ENCODE peak calls at places on chromosomes 16 and 17, in six cellular contexts. G is K562, T is A549, U is HepG2, Q is NB4, E is GM12878. A is an unnamed sample.

GRCh38 chr17:40348562-40349476 is 15.7 kb downstream of the GJD3 start:
- DNase-seq in G (no peak), T (no peak), U (no peak), Q (no peak), E (no peak), A (no peak)

GRCh38 chr17:10171581-10171981 is 26.8 kb downstream of the GAS7 start:
- DNase-seq in G (no peak), T (no peak), U (no peak), Q (peak; percentile 78), E (no peak), A (no peak)

GRCh38 chr17:16552637-16553045 is 16.4 kb downstream of the ZNF287 start:
- DNase-seq in G (no peak), T (no peak), U (no peak), Q (no peak), E (no peak), A (no peak)

GRCh38 chr16:49936791-49937190 is 80.9 kb upstream of the ZNF423 start:
- DNase-seq in G (no peak), T (no peak), U (no peak), Q (no peak), E (no peak), A (no peak)

GRCh38 chr16:29738514-29738913 is 7.3 kb downstream of the C16orf54 start:
- DNase-seq in G (no peak), T (no peak), U (no peak), Q (peak; percentile 63), E (peak; percentile 76), A (no peak)

GRCh38 chr17:17366941-17367885 is 64.0 kb downstream of the NT5M start:
- DNase-seq in G (peak; percentile 39), T (no peak), U (no peak), Q (peak; percentile 93), E (no peak), A (no peak)

GRCh38 chr17:49414271-49414621 is 436 bp downstream of the PHB1 start:
- DNase-seq in G (peak; percentile 32), T (peak; percentile 46), U (no peak), Q (no peak), E (no peak), A (no peak)

GRCh38 chr16:3183445-3184139 is 4.4 kb upstream of the OR1F1 start:
- DNase-seq in G (no peak), T (no peak), U (no peak), Q (no peak), E (no peak), A (no peak)

GRCh38 chr16:1107731-1108130 is 11.7 kb upstream of the C1QTNF8 start:
- DNase-seq in G (no peak), T (no peak), U (no peak), Q (no peak), E (no peak), A (no peak)

GRCh38 chr16:29824589-29825144 is 4.4 kb downstream of the MVP start:
- DNase-seq in G (no peak), T (peak; percentile 68), U (no peak), Q (no peak), E (no peak), A (peak; percentile 85)

GRCh38 chr17:12983986-12984932 is 33.6 kb downstream of the ELAC2 start:
- DNase-seq in G (no peak), T (no peak), U (no peak), Q (no peak), E (no peak), A (no peak)

GRCh38 chr16:27462200-27462845 is 60.3 kb downstream of the IL21R start:
- DNase-seq in G (no peak), T (no peak), U (no peak), Q (no peak), E (no peak), A (no peak)

GRCh38 chr17:57730026-57730701 is 14.9 kb downstream of the CCDC182 start:
- DNase-seq in G (no peak), T (no peak), U (no peak), Q (no peak), E (no peak), A (no peak)

GRCh38 chr16:56032072-56032471 is 156.9 kb upstream of the CES5A start:
- DNase-seq in G (no peak), T (no peak), U (no peak), Q (no peak), E (no peak), A (no peak)

GRCh38 chr16:85377388-85378144 is 235.6 kb upstream of the GSE1 start:
- DNase-seq in G (peak; percentile 93), T (no peak), U (no peak), Q (no peak), E (no peak), A (no peak)

GRCh38 chr17:75635610-75636202 is 2.5 kb downstream of the SMIM5 start:
- DNase-seq in G (no peak), T (no peak), U (no peak), Q (no peak), E (no peak), A (no peak)

GRCh38 chr17:69466905-69467630 is 52.6 kb downstream of the MAP2K6 start:
- DNase-seq in G (no peak), T (no peak), U (peak; percentile 12), Q (no peak), E (no peak), A (peak; percentile 92)

GRCh38 chr16:47774661-47775060 is 313.5 kb downstream of the PHKB start:
- DNase-seq in G (peak; percentile 18), T (no peak), U (peak; percentile 67), Q (no peak), E (no peak), A (no peak)

GRCh38 chr17:28684963-28685362 is 23.0 kb downstream of the SUPT6H start:
- DNase-seq in G (peak; percentile 61), T (peak; percentile 63), U (peak; percentile 65), Q (peak; percentile 55), E (no peak), A (no peak)

GRCh38 chr16:89018605-89019158 is 41.7 kb upstream of the CBFA2T3 start:
- DNase-seq in G (no peak), T (no peak), U (no peak), Q (no peak), E (no peak), A (no peak)

GRCh38 chr16:68297908-68298307 is 12.8 kb downstream of the SLC7A6OS start:
- DNase-seq in G (no peak), T (no peak), U (no peak), Q (no peak), E (no peak), A (no peak)

GRCh38 chr17:43826206-43826605 is 6.7 kb downstream of the MPP3 start:
- DNase-seq in G (no peak), T (no peak), U (no peak), Q (no peak), E (no peak), A (no peak)

GRCh38 chr17:82228278-82228841 is 482 bp upstream of the SLC16A3 start:
- DNase-seq in G (no peak), T (no peak), U (no peak), Q (peak; percentile 90), E (no peak), A (peak; percentile 31)

GRCh38 chr16:29820271-29820701 is at the start of gene MVP:
- DNase-seq in G (peak; percentile 51), T (peak; percentile 74), U (no peak), Q (peak; percentile 58), E (no peak), A (peak; percentile 42)

GRCh38 chr17:73274490-73274889 is 12.8 kb upstream of the CPSF4L start:
- DNase-seq in G (no peak), T (no peak), U (no peak), Q (no peak), E (no peak), A (no peak)

GRCh38 chr17:73269329-73269615 is 7.6 kb upstream of the CPSF4L start:
- DNase-seq in G (no peak), T (no peak), U (no peak), Q (no peak), E (no peak), A (no peak)

GRCh38 chr17:73271078-73271477 is 9.4 kb upstream of the CPSF4L start:
- DNase-seq in G (no peak), T (no peak), U (no peak), Q (peak; percentile 66), E (peak; percentile 88), A (no peak)

GRCh38 chr17:73269791-73270190 is 8.1 kb upstream of the CPSF4L start:
- DNase-seq in G (no peak), T (no peak), U (no peak), Q (no peak), E (no peak), A (no peak)

DNA sequence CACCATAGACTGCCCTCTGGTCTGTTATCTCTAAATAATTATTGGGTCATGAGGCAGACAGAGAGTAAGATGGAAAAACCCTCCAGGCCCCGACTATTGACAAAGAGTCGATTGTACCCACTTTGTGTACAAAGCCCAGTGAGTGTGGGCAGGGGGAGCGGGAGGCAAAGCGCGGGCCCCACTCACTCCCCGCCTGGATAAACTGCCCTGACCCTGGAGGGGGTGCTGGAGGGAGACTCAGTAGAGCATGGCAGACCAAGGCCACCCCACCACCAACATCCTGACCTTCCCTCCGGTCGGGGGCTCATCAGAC is 11.2 kb upstream of the CPSF4L start:
- DNase-seq in G (no peak), T (no peak), U (peak; percentile 97), Q (no peak), E (no peak), A (no peak)
- TF ChIP-seq MYC in G (no peak), T (no peak), U (peak; percentile 76), Q (no peak), E (no peak), A (no peak)

GRCh38 chr17:7969434-7969833 is 33.0 kb upstream of the GUCY2D start:
- DNase-seq in G (no peak), T (no peak), U (no peak), Q (peak; percentile 81), E (no peak), A (no peak)
- TF ChIP-seq MYC in G (no peak), T (no peak), U (no peak), Q (peak; percentile 8), E (no peak), A (no peak)

DNA sequence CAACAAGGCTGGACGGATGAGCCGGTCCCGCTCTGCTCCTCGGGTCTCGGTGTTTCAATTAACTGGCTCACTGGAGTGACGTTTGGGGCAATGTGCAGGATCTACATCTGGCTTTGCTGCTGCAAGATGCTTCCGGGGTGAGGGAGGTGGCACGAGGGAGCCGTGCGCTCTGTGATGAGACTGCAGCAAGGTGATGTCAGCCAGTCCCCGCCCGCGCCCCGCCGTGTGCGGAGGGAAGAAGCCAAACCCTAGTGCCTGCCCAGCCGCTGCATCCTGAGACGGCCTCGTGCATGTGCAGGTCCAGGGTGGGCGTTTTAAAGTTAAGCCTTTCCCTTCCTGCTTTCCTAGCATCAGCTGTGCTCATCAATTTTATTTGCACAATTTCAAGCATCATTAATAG is 44.4 kb downstream of the MGAT5B start:
- DNase-seq in G (no peak), T (no peak), U (no peak), Q (no peak), E (no peak), A (no peak)
- TF ChIP-seq MYC in G (no peak), T (no peak), U (no peak), Q (no peak), E (no peak), A (no peak)

GRCh38 chr17:921161-921560 is 58.4 kb downstream of the NXN start:
- DNase-seq in G (no peak), T (no peak), U (no peak), Q (no peak), E (no peak), A (no peak)

GRCh38 chr17:925846-926245 is 53.7 kb downstream of the NXN start:
- DNase-seq in G (no peak), T (no peak), U (no peak), Q (no peak), E (no peak), A (no peak)

GRCh38 chr17:924711-925480 is 54.7 kb downstream of the NXN start:
- DNase-seq in G (no peak), T (no peak), U (no peak), Q (no peak), E (no peak), A (no peak)

GRCh38 chr17:920190-920589 is 59.4 kb downstream of the NXN start:
- DNase-seq in G (no peak), T (no peak), U (no peak), Q (no peak), E (no peak), A (no peak)

GRCh38 chr17:923633-924032 is 55.9 kb downstream of the NXN start:
- DNase-seq in G (no peak), T (no peak), U (no peak), Q (no peak), E (no peak), A (no peak)
- TF ChIP-seq MYC in G (no peak), T (no peak), U (no peak), Q (no peak), E (no peak), A (no peak)